ENCODE peak calls at places on chromosomes 3 and 15, in six cellular contexts. T is AG04450, I is neural progenitor cell, V is heart left ventricle, W is Panc1, D is K562. G is an unnamed sample.

GRCh38 chr3:113153499-113154107 is 57.8 kb upstream of the BOC start:
- DNase-seq in D (no peak), I (no peak), V (no peak), W (no peak), T (no peak), G (no peak)

GRCh38 chr3:71816757-71817156 is 31.8 kb upstream of the PROK2 start:
- DNase-seq in T (no peak), V (no peak), W (no peak), I (no peak), D (no peak), G (no peak)

GRCh38 chr15:53843869-53844569 is 84.6 kb upstream of the WDR72 start:
- DNase-seq in I (no peak), W (no peak), T (no peak), D (no peak), V (no peak), G (no peak)

GRCh38 chr3:162740941-162741596 is 1244.5 kb downstream of the OTOL1 start:
- DNase-seq in I (no peak), D (no peak), W (no peak), T (no peak), V (no peak), G (no peak)

GRCh38 chr3:123319760-123320159 is 118.0 kb downstream of the SEC22A start:
- DNase-seq in I (peak; percentile 51), D (no peak), V (no peak), W (no peak), T (no peak), G (no peak)

GRCh38 chr3:27649277-27649676 is 72.8 kb downstream of the EOMES start:
- DNase-seq in T (no peak), D (no peak), W (no peak), V (no peak), I (no peak), G (no peak)

GRCh38 chr15:61987824-61988223 is 72.4 kb downstream of the VPS13C start:
- DNase-seq in V (no peak), W (no peak), I (no peak), T (no peak), D (no peak), G (no peak)

GRCh38 chr15:66115568-66116206 is 137.9 kb downstream of the MEGF11 start:
- DNase-seq in V (no peak), D (no peak), W (no peak), T (no peak), I (no peak), G (no peak)

GRCh38 chr3:12044860-12045259 is 40.7 kb downstream of the SYN2 start:
- DNase-seq in W (no peak), V (no peak), I (no peak), D (no peak), T (no peak), G (no peak)

GRCh38 chr3:189099031-189099471 is 72.7 kb upstream of the TPRG1 start:
- DNase-seq in T (no peak), I (no peak), V (peak; percentile 84), W (no peak), D (no peak), G (no peak)

GRCh38 chr15:92079047-92079446 is 225.5 kb downstream of the SLCO3A1 start:
- DNase-seq in D (peak; percentile 49), I (peak; percentile 34), W (no peak), V (no peak), T (no peak), G (no peak)

GRCh38 chr15:36844453-36845094 is 255.8 kb downstream of the MEIS2 start:
- DNase-seq in D (no peak), W (no peak), T (peak; percentile 34), I (peak; percentile 20), V (no peak), G (no peak)

GRCh38 chr15:62071711-62072308 is 5.0 kb downstream of the C2CD4A start:
- DNase-seq in T (no peak), D (peak; percentile 25), W (no peak), I (peak; percentile 56), V (no peak), G (no peak)

GRCh38 chr3:141311496-141312358 is 56.6 kb upstream of the ZBTB38 start:
- DNase-seq in V (peak; percentile 98), D (peak; percentile 95), W (peak; percentile 85), I (peak; percentile 98), T (peak; percentile 95), G (peak; percentile 98)

GRCh38 chr3:120071259-120071658 is 23.0 kb downstream of the GSK3B start:
- DNase-seq in V (no peak), W (no peak), D (no peak), T (no peak), I (peak; percentile 24), G (no peak)

GRCh38 chr3:70543493-70543892 is 231.1 kb upstream of the MDFIC2 start:
- DNase-seq in I (peak; percentile 8), V (no peak), D (no peak), T (no peak), W (no peak), G (no peak)

GRCh38 chr3:70539908-70540307 is 227.5 kb upstream of the MDFIC2 start:
- DNase-seq in D (peak; percentile 7), T (no peak), W (no peak), V (no peak), I (no peak), G (no peak)
- H3K27ac ChIP-seq in D (no peak overlapping the region), T (no peak overlapping the region), W (no peak overlapping the region), V (no peak overlapping the region), I (no peak overlapping the region), G (no peak overlapping the region)

GRCh38 chr3:100737334-100737733 is 28.0 kb downstream of the TFG start:
- DNase-seq in T (no peak), D (peak; percentile 15), V (no peak), I (peak; percentile 68), W (no peak), G (no peak)
- TF ChIP-seq CTCF in T (peak; percentile 53), D (no peak), V (peak; percentile 50), I (peak; percentile 55), W (peak; percentile 53), G (no peak)

GRCh38 chr3:150825192-150825915 is 62.4 kb upstream of the SIAH2 start:
- DNase-seq in V (no peak), T (no peak), I (no peak), D (no peak), W (no peak), G (no peak)
- H3K27me3 ChIP-seq in V (no peaks in the 10 kb centered on the region), T (peaks cover 2% of the 10 kb centered on the region), I (no peaks in the 10 kb centered on the region), D (peaks cover 41% of the 10 kb centered on the region), W (peaks cover 7% of the 10 kb centered on the region), G (no peaks in the 10 kb centered on the region)

GRCh38 chr3:49133226-49133951 is 539 bp upstream of the LAMB2 start:
- DNase-seq in V (peak; percentile 91), D (peak; percentile 75), T (peak; percentile 69), W (no peak), I (peak; percentile 93), G (no peak)

GRCh38 chr3:49132073-49132436 is 795 bp downstream of the LAMB2 start:
- DNase-seq in W (no peak), V (no peak), D (no peak), T (no peak), I (no peak), G (no peak)

GRCh38 chr3:49132437-49133225 is at the start of gene LAMB2:
- DNase-seq in T (peak; percentile 38), V (peak; percentile 86), D (peak; percentile 70), W (no peak), I (peak; percentile 89), G (no peak)

GRCh38 chr3:49131040-49131439 is 1.8 kb downstream of the LAMB2 start:
- DNase-seq in W (no peak), V (no peak), D (no peak), T (no peak), I (no peak), G (no peak)

GRCh38 chr3:49131576-49131975 is 1.3 kb downstream of the LAMB2 start:
- DNase-seq in I (no peak), D (no peak), V (no peak), W (no peak), T (no peak), G (no peak)
- H3K27ac ChIP-seq in I (no peak overlapping the region), D (no peak overlapping the region), V (peak overlapping the region; percentile 97), W (peak overlapping the region; percentile 91), T (no peak overlapping the region), G (no peak overlapping the region)

GRCh38 chr3:50466177-50466576 is 37.3 kb downstream of the CACNA2D2 start:
- DNase-seq in W (no peak), V (no peak), I (no peak), D (peak; percentile 23), T (no peak), G (no peak)
- TF ChIP-seq CTCF in W (no peak), V (no peak), I (no peak), D (no peak), T (no peak), G (no peak)

GRCh38 chr3:169259134-169259533 is 404.4 kb downstream of the MECOM start:
- DNase-seq in V (no peak), I (no peak), D (no peak), W (no peak), T (no peak), G (no peak)
- H3K27me3 ChIP-seq in V (no peaks in the 10 kb centered on the region), I (no peaks in the 10 kb centered on the region), D (no peaks in the 10 kb centered on the region), W (no peaks in the 10 kb centered on the region), T (no peaks in the 10 kb centered on the region), G (no peaks in the 10 kb centered on the region)

DNA sequence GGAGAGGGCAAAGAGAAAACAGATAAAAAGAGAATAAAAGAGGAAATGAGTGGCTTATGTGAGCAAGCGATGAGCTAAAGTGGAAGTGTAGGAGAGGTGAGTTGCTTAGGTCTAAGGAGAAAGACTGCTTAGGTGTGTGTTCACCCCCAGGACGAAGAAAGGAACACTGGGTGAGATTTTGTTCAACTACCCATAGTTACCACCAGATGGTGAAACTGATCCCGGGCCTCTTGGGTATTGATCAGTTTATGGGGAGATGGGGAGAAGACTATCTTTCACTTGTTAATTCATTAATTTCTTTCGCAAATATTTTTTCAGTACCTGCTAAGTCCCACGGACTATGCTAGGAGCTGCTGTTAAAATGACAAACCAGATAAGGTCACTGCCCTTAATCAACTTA is 33.9 kb downstream of the GAP43 start:
- DNase-seq in I (no peak), W (no peak), T (no peak), D (no peak), V (no peak), G (no peak)
- H3K27ac ChIP-seq in I (no peak overlapping the region), W (no peak overlapping the region), T (no peak overlapping the region), D (no peak overlapping the region), V (peak overlapping the region; percentile 98), G (no peak overlapping the region)

DNA sequence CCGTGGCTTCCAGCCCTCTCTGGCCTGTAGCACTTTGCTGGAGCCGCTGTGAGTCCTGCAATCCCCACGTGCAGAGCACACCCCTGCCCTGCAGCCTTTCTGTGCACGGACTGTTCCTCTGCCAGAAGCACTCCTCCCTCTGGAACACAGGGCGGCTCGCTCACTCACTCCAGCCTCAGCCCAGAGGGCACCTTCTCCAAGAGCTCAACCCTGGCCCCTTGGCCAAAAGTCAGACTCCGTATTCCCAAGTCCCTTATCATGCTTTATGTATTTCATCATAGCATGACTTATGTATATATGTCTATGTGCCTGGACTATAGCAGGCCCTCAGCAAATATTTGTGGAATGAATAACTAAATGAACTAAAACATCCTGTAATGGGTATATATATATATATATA is 63.2 kb downstream of the ASB7 start:
- DNase-seq in I (no peak), T (no peak), D (no peak), W (no peak), V (no peak), G (no peak)
- TF ChIP-seq CTCF in I (no peak), T (no peak), D (no peak), W (no peak), V (no peak), G (no peak)

GRCh38 chr3:184542577-184542976 is 19.0 kb upstream of the EPHB3 start:
- DNase-seq in I (no peak), T (no peak), D (no peak), V (no peak), W (no peak), G (no peak)
- H3K27me3 ChIP-seq in I (peaks cover 15% of the 10 kb centered on the region), T (peaks cover 42% of the 10 kb centered on the region), D (peaks cover 48% of the 10 kb centered on the region), V (peaks cover 29% of the 10 kb centered on the region), W (peaks cover 12% of the 10 kb centered on the region), G (peaks cover 7% of the 10 kb centered on the region)